ENCODE peak calls at places on chromosomes 1 and 21, in nine cellular contexts. D is transverse colon; F is CD4-positive, CD25-positive, alpha-beta regulatory T cell; Q is brain microvascular endothelial cell; A is HCT116; G is body of pancreas; R is psoas muscle; W is right lobe of liver; L is cardiac muscle cell. K is an unnamed sample. For H3K36me3, the result is how much of the 10 kb centered on the place peaks cover.

GRCh38 chr1:159646687-159647086 is 59.1 kb downstream of the APCS start:
- DNase-seq in W (no peak), L (no peak), Q (no peak), D (no peak), A (no peak), R (no peak), G (no peak), F (no peak), K (no peak)

GRCh38 chr1:172882791-172883386 is 167.9 kb downstream of the TNFSF18 start:
- DNase-seq in R (no peak), Q (no peak), W (no peak), A (no peak), L (no peak), F (no peak), D (no peak), G (no peak), K (no peak)

GRCh38 chr1:22594396-22594795 is 31.1 kb downstream of the EPHA8 start:
- DNase-seq in R (no peak), A (no peak), Q (no peak), L (no peak), G (no peak), F (no peak), W (no peak), D (no peak), K (no peak)

GRCh38 chr1:94160811-94161210 is 39.9 kb upstream of the ABCA4 start:
- DNase-seq in F (no peak), W (no peak), D (no peak), L (no peak), R (no peak), Q (peak), G (no peak), A (peak), K (no peak)

GRCh38 chr1:160121388-160121787 is 5.8 kb downstream of the ATP1A2 start:
- DNase-seq in W (no peak), A (no peak), G (no peak), L (no peak), Q (no peak), D (no peak), F (no peak), R (no peak), K (no peak)

GRCh38 chr21:30839304-30839703 is 9.7 kb upstream of the KRTAP7-1 start:
- DNase-seq in R (no peak), W (peak), D (peak), Q (peak), L (peak), A (no peak), G (no peak), F (no peak), K (no peak)

GRCh38 chr1:30664103-30664755 is 59.2 kb downstream of the MATN1 start:
- DNase-seq in R (no peak), D (no peak), F (no peak), L (no peak), W (peak), G (peak), A (no peak), Q (no peak), K (no peak)

GRCh38 chr1:119742193-119742592 is 26.5 kb downstream of the HMGCS2 start:
- DNase-seq in R (no peak), F (no peak), L (no peak), A (no peak), D (no peak), G (peak), Q (no peak), W (no peak), K (no peak)

GRCh38 chr1:225364439-225364838 is 63.4 kb downstream of the LBR start:
- DNase-seq in R (no peak), W (no peak), D (no peak), G (no peak), Q (no peak), A (no peak), L (no peak), F (no peak), K (no peak)

GRCh38 chr1:147083919-147084272 is 88.4 kb downstream of the PRKAB2 start:
- DNase-seq in G (no peak), W (no peak), L (peak), A (no peak), Q (no peak), R (no peak), F (no peak), D (no peak), K (peak)

GRCh38 chr21:45049725-45050359 is 24.5 kb upstream of the ADARB1 start:
- DNase-seq in Q (peak), W (no peak), F (no peak), G (no peak), D (no peak), L (no peak), A (no peak), R (peak), K (no peak)

GRCh38 chr1:172654535-172654934 is 4.4 kb upstream of the FASLG start:
- DNase-seq in W (no peak), R (no peak), Q (peak), F (no peak), G (no peak), A (no peak), D (no peak), L (no peak), K (no peak)

GRCh38 chr1:184972281-184973055 is 1.8 kb downstream of the NIBAN1 start:
- DNase-seq in A (no peak), W (no peak), L (no peak), Q (no peak), D (no peak), G (no peak), F (no peak), R (no peak), K (no peak)

GRCh38 chr1:65995326-65995725 is 202.6 kb downstream of the PDE4B start:
- DNase-seq in D (no peak), F (no peak), R (no peak), A (no peak), G (no peak), L (no peak), Q (no peak), W (no peak), K (no peak)

GRCh38 chr1:100794719-100795645 is 75.4 kb downstream of the VCAM1 start:
- DNase-seq in F (no peak), L (no peak), R (no peak), D (no peak), G (no peak), A (no peak), Q (peak), W (no peak), K (no peak)

GRCh38 chr21:19440792-19441494 is 1037.4 kb upstream of the TMPRSS15 start:
- DNase-seq in W (no peak), L (no peak), A (no peak), D (no peak), R (no peak), G (peak), F (no peak), Q (no peak), K (no peak)

GRCh38 chr1:230743874-230744273 is 3.3 kb upstream of the CAPN9 start:
- DNase-seq in F (no peak), L (no peak), R (no peak), G (no peak), A (no peak), W (no peak), D (no peak), Q (no peak), K (no peak)

GRCh38 chr1:109944541-109944940 is 33.9 kb downstream of the CSF1 start:
- DNase-seq in D (no peak), R (no peak), G (no peak), L (no peak), Q (no peak), F (no peak), A (no peak), W (no peak), K (no peak)

GRCh38 chr1:33299461-33300155 is 21.3 kb downstream of the A3GALT2 start:
- DNase-seq in A (no peak), Q (no peak), R (no peak), D (no peak), F (no peak), G (peak), W (no peak), L (no peak), K (peak)

GRCh38 chr1:107668762-107669161 is 296.2 kb downstream of the VAV3 start:
- DNase-seq in Q (no peak), F (no peak), G (no peak), D (no peak), L (no peak), A (no peak), R (no peak), W (no peak), K (no peak)

GRCh38 chr1:2909797-2910196 is 108.3 kb upstream of the TTC34 start:
- DNase-seq in D (no peak), L (no peak), W (no peak), Q (no peak), A (no peak), F (no peak), R (no peak), G (no peak), K (no peak)

GRCh38 chr21:30480145-30480544 is at the start of gene KRTAP19-1:
- DNase-seq in A (no peak), F (no peak), L (no peak), R (no peak), Q (no peak), D (no peak), G (no peak), W (no peak), K (no peak)

GRCh38 chr21:15775981-15776380 is 46.2 kb downstream of the USP25 start:
- DNase-seq in G (no peak), F (no peak), Q (peak), L (no peak), A (no peak), D (no peak), R (no peak), W (no peak), K (no peak)

GRCh38 chr1:181319903-181320302 is 163.4 kb upstream of the CACNA1E start:
- DNase-seq in Q (no peak), W (no peak), D (no peak), A (no peak), R (no peak), F (no peak), L (no peak), G (no peak), K (no peak)

GRCh38 chr1:175364424-175365076 is 172.0 kb upstream of the KIAA0040 start:
- DNase-seq in Q (no peak), R (no peak), A (no peak), F (no peak), L (no peak), G (no peak), W (no peak), D (no peak), K (no peak)

GRCh38 chr1:159009704-159010361 is at the start of gene IFI16:
- DNase-seq in R (no peak), D (peak), A (no peak), F (peak), W (no peak), L (no peak), Q (peak), G (peak), K (peak)

GRCh38 chr1:206734499-206735142 is 36.0 kb upstream of the IL19 start:
- DNase-seq in D (peak), A (peak), G (peak), Q (no peak), W (no peak), L (peak), F (peak), R (peak), K (peak)

GRCh38 chr1:34057347-34057746 is 107.7 kb downstream of the CSMD2 start:
- DNase-seq in D (no peak), G (no peak), F (no peak), Q (no peak), A (no peak), L (peak), R (no peak), W (no peak), K (no peak)

GRCh38 chr1:5998906-5999301 is 6.7 kb upstream of the NPHP4 start:
- DNase-seq in F (no peak), G (no peak), Q (no peak), D (no peak), L (no peak), R (no peak), A (no peak), W (no peak), K (no peak)

GRCh38 chr1:159755608-159756007 is 25.2 kb upstream of the DUSP23 start:
- DNase-seq in D (no peak), L (no peak), F (no peak), G (no peak), A (no peak), W (no peak), Q (no peak), R (no peak), K (no peak)

DNA sequence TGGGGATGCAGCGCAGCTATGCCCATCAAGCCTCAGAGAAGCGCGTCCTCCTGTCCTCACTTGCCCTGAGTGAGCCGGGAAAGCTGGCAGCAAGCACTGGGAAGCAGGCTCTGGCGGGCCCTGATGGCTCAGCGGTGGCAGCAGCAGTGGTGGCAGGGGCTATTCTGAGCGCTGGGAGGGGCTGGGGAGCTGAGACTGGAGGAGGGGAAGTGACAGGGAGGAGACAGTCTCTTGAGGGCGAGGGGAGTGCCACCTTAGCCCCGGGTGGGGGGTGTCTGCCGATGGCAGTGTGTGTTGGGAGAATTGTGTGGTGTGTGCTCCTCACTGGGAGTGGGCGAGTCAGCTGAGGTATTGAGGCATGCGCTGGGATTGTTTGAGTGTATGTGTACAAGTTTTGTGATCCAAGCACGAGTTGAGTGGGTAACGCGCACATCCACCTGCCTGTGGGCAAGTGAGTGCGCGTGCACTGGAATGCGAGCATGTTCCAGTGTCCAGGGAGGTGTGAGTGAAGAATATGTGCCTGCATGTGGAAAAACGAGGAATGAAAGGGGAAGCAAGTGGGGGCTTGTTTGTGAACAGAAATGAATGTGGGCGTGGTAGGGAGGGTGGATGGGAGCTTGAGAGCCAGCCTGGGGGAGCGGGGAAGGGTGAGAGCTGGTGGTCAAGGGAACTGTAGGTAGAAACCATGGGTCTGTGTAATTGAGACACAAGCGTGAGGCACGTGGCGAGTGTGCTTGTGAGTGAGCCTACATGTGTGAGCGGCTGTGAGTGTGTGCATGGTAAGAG is 2.9 kb upstream of the FOXO6 start:
- DNase-seq in F (no peak), W (no peak), L (peak), Q (no peak), G (no peak), R (peak), A (no peak), D (no peak), K (peak)
- H3K27ac ChIP-seq in F (no peak), W (no peak), L (peak), Q (no peak), G (no peak), R (peak), A (no peak), D (peak), K (no peak)

GRCh38 chr1:38178236-38178635 is 131.6 kb upstream of the POU3F1 start:
- DNase-seq in F (no peak), R (no peak), Q (no peak), W (no peak), L (no peak), A (no peak), D (no peak), G (no peak), K (no peak)

GRCh38 chr1:38183747-38184146 is 137.2 kb upstream of the POU3F1 start:
- DNase-seq in L (no peak), R (no peak), Q (no peak), W (no peak), G (no peak), D (no peak), F (no peak), A (no peak), K (no peak)

GRCh38 chr1:38179423-38179822 is 132.8 kb upstream of the POU3F1 start:
- DNase-seq in D (no peak), G (no peak), W (no peak), L (no peak), Q (no peak), R (peak), A (no peak), F (no peak), K (no peak)

GRCh38 chr1:38185913-38186312 is 139.3 kb upstream of the POU3F1 start:
- DNase-seq in W (no peak), F (no peak), A (no peak), Q (no peak), D (no peak), L (no peak), G (no peak), R (no peak), K (no peak)

GRCh38 chr1:38183094-38183493 is 136.5 kb upstream of the POU3F1 start:
- DNase-seq in F (no peak), Q (no peak), W (no peak), D (no peak), A (no peak), R (no peak), L (no peak), G (no peak), K (no peak)
- H3K36me3 ChIP-seq in F (under half), Q (under half), W (under half), D (under half), A (under half), R (under half), L (under half), G (under half), K (under half)

DNA sequence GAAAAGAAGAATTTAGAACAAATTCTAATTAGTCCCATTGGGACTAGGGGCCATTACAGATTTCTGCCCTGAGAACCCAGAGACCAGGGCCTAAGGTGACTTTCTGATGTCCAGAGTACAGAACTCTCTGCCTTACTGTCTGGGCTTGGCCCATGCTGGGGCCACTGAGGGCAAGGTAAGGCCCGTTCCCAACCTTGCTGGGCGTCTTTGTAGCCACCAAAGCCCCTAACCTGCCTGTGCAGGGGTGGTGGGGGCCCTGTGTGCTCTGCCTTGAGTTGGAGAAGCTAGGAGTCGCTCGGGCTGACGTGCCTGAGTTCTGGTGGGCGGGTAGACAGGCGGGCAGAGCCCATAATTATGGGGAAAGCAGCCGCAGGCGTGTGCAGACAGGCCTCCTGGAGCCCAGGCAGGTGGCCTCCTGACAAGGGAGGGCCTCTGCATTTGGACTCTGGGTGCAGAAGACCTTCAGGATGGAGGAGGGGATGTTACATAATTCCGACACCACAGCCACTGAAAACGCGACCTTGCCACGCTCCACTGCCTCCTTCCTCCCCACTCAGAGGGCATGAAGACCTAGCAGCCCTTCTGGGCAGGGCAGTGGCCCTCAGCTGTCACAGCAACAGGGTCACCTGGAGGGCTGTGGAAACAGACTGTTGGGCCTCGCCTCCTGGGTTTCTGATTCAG is 239.9 kb upstream of the TMEM51 start:
- DNase-seq in A (no peak), G (no peak), R (no peak), W (no peak), D (no peak), L (no peak), F (no peak), Q (no peak), K (no peak)
- H3K27ac ChIP-seq in A (no peak), G (no peak), R (no peak), W (no peak), D (no peak), L (peak), F (no peak), Q (no peak), K (no peak)

GRCh38 chr1:88802404-88802803 is 89.0 kb downstream of the GTF2B start:
- DNase-seq in G (no peak), L (no peak), F (no peak), R (no peak), D (no peak), A (no peak), Q (peak), W (no peak), K (no peak)
- H3K36me3 ChIP-seq in G (under half), L (under half), F (under half), R (half or more), D (under half), A (under half), Q (under half), W (under half), K (half or more)

K was measured in Peyer's patch.